ENCODE peak calls at places on chromosomes 3 and 15, in nine cellular contexts. T, G, S, N, Z, L, J, W and O are unnamed samples.

GRCh38 chr3:16512435-16513140 is 911 bp downstream of the RFTN1 start:
- DNase-seq in T (no peak), G (no peak), S (no peak), N (no peak), Z (peak; percentile 29), L (peak; percentile 17), J (peak; percentile 7), W (no peak), O (no peak)

GRCh38 chr3:23800731-23801130 is 5.0 kb upstream of the UBE2E1 start:
- DNase-seq in T (peak; percentile 39), G (no peak), S (no peak), N (no peak), Z (no peak), L (no peak), J (peak; percentile 34), W (no peak), O (no peak)

GRCh38 chr3:194661374-194661773 is 10.6 kb downstream of the LSG1 start:
- DNase-seq in T (no peak), G (no peak), S (no peak), N (no peak), Z (no peak), L (no peak), J (no peak), W (no peak), O (no peak)

GRCh38 chr3:160052385-160053047 is 63.9 kb downstream of the IL12A start:
- DNase-seq in T (peak; percentile 38), G (no peak), S (no peak), N (no peak), Z (no peak), L (no peak), J (no peak), W (no peak), O (no peak)

GRCh38 chr3:22371592-22372291 is 620.7 kb upstream of the ZNF385D start:
- DNase-seq in T (no peak), G (no peak), S (no peak), N (no peak), Z (no peak), L (peak; percentile 19), J (no peak), W (no peak), O (no peak)

GRCh38 chr3:165783383-165783782 is 53.8 kb downstream of the BCHE start:
- DNase-seq in T (no peak), G (no peak), S (no peak), N (no peak), Z (no peak), L (no peak), J (no peak), W (no peak), O (no peak)

GRCh38 chr3:190084983-190085382 is 35.7 kb downstream of the P3H2 start:
- DNase-seq in T (no peak), G (no peak), S (no peak), N (no peak), Z (no peak), L (no peak), J (no peak), W (no peak), O (no peak)

GRCh38 chr15:80275946-80276345 is 23.9 kb upstream of the CTXND1 start:
- DNase-seq in T (peak; percentile 40), G (peak; percentile 7), S (peak; percentile 27), N (no peak), Z (no peak), L (no peak), J (no peak), W (peak; percentile 50), O (no peak)

GRCh38 chr3:164748626-164749025 is 329.7 kb downstream of the SI start:
- DNase-seq in T (no peak), G (no peak), S (no peak), N (no peak), Z (no peak), L (no peak), J (no peak), W (no peak), O (no peak)

GRCh38 chr3:142857056-142857455 is 31.8 kb downstream of the PCOLCE2 start:
- DNase-seq in T (no peak), G (no peak), S (no peak), N (no peak), Z (no peak), L (peak; percentile 87), J (peak; percentile 17), W (peak; percentile 38), O (peak; percentile 22)

GRCh38 chr3:59766165-59766872 is 716.5 kb upstream of the CFAP20DC start:
- DNase-seq in T (peak; percentile 93), G (no peak), S (peak; percentile 69), N (no peak), Z (no peak), L (no peak), J (no peak), W (peak; percentile 55), O (no peak)

GRCh38 chr3:113498221-113499005 is 16.5 kb downstream of the SPICE1 start:
- DNase-seq in T (peak; percentile 87), G (no peak), S (peak; percentile 53), N (no peak), Z (no peak), L (no peak), J (no peak), W (peak; percentile 65), O (no peak)

GRCh38 chr3:10547841-10548783 is 42.7 kb upstream of the ATP2B2 start:
- DNase-seq in T (no peak), G (no peak), S (no peak), N (no peak), Z (no peak), L (no peak), J (peak; percentile 8), W (no peak), O (no peak)

GRCh38 chr15:23075927-23076326 is 36.6 kb upstream of the TUBGCP5 start:
- DNase-seq in T (no peak), G (no peak), S (no peak), N (no peak), Z (no peak), L (no peak), J (no peak), W (no peak), O (no peak)

GRCh38 chr15:90539789-90540188 is 10.1 kb downstream of the CRTC3 start:
- DNase-seq in T (no peak), G (no peak), S (no peak), N (no peak), Z (no peak), L (no peak), J (no peak), W (no peak), O (no peak)